ENCODE peak calls at places on chromosomes 13 and 19, in five cellular contexts. J is tibial artery; I is right lobe of liver; P is effector memory CD4-positive, alpha-beta T cell; U is left lung. M is an unnamed sample. For H3K4me1, the result is how much of the 10 kb centered on the place peaks cover.

GRCh38 chr13:26853272-26853818 is 92.8 kb upstream of the GPR12 start:
- DNase-seq in J (no peak), U (no peak), I (no peak), P (no peak), M (no peak)

GRCh38 chr19:13132471-13133166 is 14.6 kb downstream of the NACC1 start:
- DNase-seq in J (no peak), P (no peak), U (no peak), I (no peak), M (no peak)

GRCh38 chr13:99144306-99144705 is 56.3 kb upstream of the UBAC2 start:
- DNase-seq in P (no peak), U (no peak), I (no peak), J (no peak), M (no peak)

GRCh38 chr13:110915874-110916670 is 1.2 kb upstream of the ANKRD10 start:
- DNase-seq in U (no peak), J (no peak), I (no peak), P (no peak), M (no peak)

GRCh38 chr13:83449666-83450395 is 432.4 kb downstream of the SLITRK1 start:
- DNase-seq in U (no peak), I (no peak), J (no peak), P (no peak), M (no peak)

GRCh38 chr19:55578761-55579747 is 1.6 kb downstream of the ZNF579 start:
- DNase-seq in U (no peak), I (no peak), J (no peak), P (no peak), M (no peak)

GRCh38 chr13:93670858-93671257 is 444.3 kb downstream of the GPC6 start:
- DNase-seq in P (no peak), J (no peak), U (no peak), I (no peak), M (no peak)

GRCh38 chr13:31374682-31375081 is 174.9 kb downstream of the B3GLCT start:
- DNase-seq in P (no peak), I (no peak), U (no peak), J (no peak), M (no peak)

GRCh38 chr13:105969761-105970160 is 565.7 kb downstream of the EFNB2 start:
- DNase-seq in P (no peak), I (no peak), U (no peak), J (no peak), M (no peak)

GRCh38 chr19:16977306-16977705 is 49.3 kb downstream of the CPAMD8 start:
- DNase-seq in U (no peak), I (no peak), P (no peak), J (no peak), M (no peak)

GRCh38 chr13:109273326-109273751 is 513.0 kb downstream of the IRS2 start:
- DNase-seq in U (no peak), I (no peak), P (no peak), J (no peak), M (no peak)

GRCh38 chr13:97798171-97798821 is 155.2 kb upstream of the IPO5 start:
- DNase-seq in U (no peak), J (no peak), P (no peak), I (no peak), M (no peak)

GRCh38 chr13:50129065-50129922 is 114.0 kb downstream of the KCNRG start:
- DNase-seq in U (no peak), P (no peak), J (peak), I (no peak), M (no peak)

GRCh38 chr19:39554701-39555311 is 14.8 kb upstream of the EID2 start:
- DNase-seq in I (no peak), U (no peak), J (no peak), P (no peak), M (no peak)

GRCh38 chr13:98784666-98785065 is 32.2 kb upstream of the SLC15A1 start:
- DNase-seq in J (no peak), I (no peak), U (no peak), P (no peak), M (no peak)

GRCh38 chr13:102774596-102775375 is 1.2 kb upstream of the TEX30 start:
- DNase-seq in U (no peak), P (no peak), I (no peak), J (no peak), M (no peak)

GRCh38 chr19:39192846-39193245 is 3.9 kb upstream of the NCCRP1 start:
- DNase-seq in I (no peak), U (no peak), P (no peak), J (no peak), M (no peak)

GRCh38 chr13:97119899-97120745 is 102.0 kb upstream of the MBNL2 start:
- DNase-seq in I (no peak), P (no peak), U (no peak), J (no peak), M (no peak)

GRCh38 chr13:21546372-21546771 is 57.6 kb downstream of the MICU2 start:
- DNase-seq in P (no peak), I (no peak), U (no peak), J (no peak), M (no peak)

GRCh38 chr13:43058318-43058674 is 34.9 kb downstream of the DNAJC15 start:
- DNase-seq in J (no peak), I (no peak), P (no peak), U (no peak), M (no peak)

GRCh38 chr19:17319473-17320238 is 10.3 kb downstream of the DDA1 start:
- DNase-seq in I (no peak), J (no peak), U (no peak), P (no peak), M (no peak)

GRCh38 chr19:48737360-48737998 is 2.9 kb downstream of the RASIP1 start:
- DNase-seq in U (no peak), I (no peak), P (no peak), J (no peak), M (no peak)

GRCh38 chr19:34282611-34283519 is 28.5 kb downstream of the GARRE1 start:
- DNase-seq in J (no peak), P (no peak), I (no peak), U (no peak), M (no peak)

GRCh38 chr13:112958127-112958989 is 10.7 kb upstream of the MCF2L start:
- DNase-seq in P (no peak), I (peak), U (no peak), J (no peak), M (no peak)

GRCh38 chr19:30718014-30718413 is 345.8 kb downstream of the ZNF536 start:
- DNase-seq in U (no peak), J (no peak), I (no peak), P (no peak), M (no peak)

GRCh38 chr13:20939662-20940061 is 37.1 kb upstream of the XPO4 start:
- DNase-seq in P (no peak), J (no peak), U (no peak), I (no peak), M (no peak)

GRCh38 chr13:49580980-49581680 is 4.2 kb downstream of the RCBTB1 start:
- DNase-seq in I (no peak), U (no peak), J (no peak), P (no peak), M (no peak)

GRCh38 chr19:55289117-55289796 is 5.5 kb downstream of the BRSK1 start:
- DNase-seq in P (no peak), U (no peak), J (no peak), I (no peak), M (no peak)

GRCh38 chr19:7224205-7224833 is 69.9 kb downstream of the INSR start:
- DNase-seq in J (peak), U (no peak), I (peak), P (no peak), M (no peak)

GRCh38 chr13:26721251-26721939 is 39.2 kb downstream of the GPR12 start:
- DNase-seq in J (no peak), I (no peak), P (no peak), U (no peak), M (no peak)

GRCh38 chr13:79413521-79413920 is 7.5 kb upstream of the RBM26 start:
- DNase-seq in I (no peak), U (no peak), J (no peak), P (no peak), M (no peak)

GRCh38 chr13:84037937-84038464 is 155.7 kb upstream of the SLITRK1 start:
- DNase-seq in J (no peak), U (no peak), P (no peak), I (no peak), M (no peak)

GRCh38 chr19:19372656-19373416 is 32.6 kb upstream of the GATAD2A start:
- DNase-seq in J (peak), I (peak), P (no peak), U (peak), M (no peak)

GRCh38 chr19:42697884-42698283 is 42.4 kb downstream of the PSG3 start:
- DNase-seq in P (no peak), U (no peak), J (no peak), I (no peak), M (no peak)

GRCh38 chr19:42695811-42696503 is 44.3 kb downstream of the PSG3 start:
- DNase-seq in I (no peak), J (no peak), P (no peak), U (no peak), M (no peak)

GRCh38 chr19:42693760-42694350 is 46.4 kb downstream of the PSG3 start:
- DNase-seq in J (no peak), P (no peak), U (no peak), I (peak), M (no peak)
- H3K4me1 ChIP-seq in J (under half), P (under half), U (under half), I (under half), M (under half)

GRCh38 chr19:40805258-40805868 is 6.4 kb downstream of the EGLN2 start:
- DNase-seq in J (no peak), I (peak), P (peak), U (no peak), M (no peak)

GRCh38 chr19:40803170-40803856 is 4.3 kb downstream of the EGLN2 start:
- DNase-seq in P (no peak), I (no peak), U (no peak), J (no peak), M (no peak)

GRCh38 chr19:40806385-40807146 is 7.6 kb downstream of the EGLN2 start:
- DNase-seq in U (peak), J (peak), P (peak), I (peak), M (peak)

GRCh38 chr19:40803857-40804782 is 5.1 kb downstream of the EGLN2 start:
- DNase-seq in I (no peak), P (peak), U (peak), J (no peak), M (no peak)

DNA sequence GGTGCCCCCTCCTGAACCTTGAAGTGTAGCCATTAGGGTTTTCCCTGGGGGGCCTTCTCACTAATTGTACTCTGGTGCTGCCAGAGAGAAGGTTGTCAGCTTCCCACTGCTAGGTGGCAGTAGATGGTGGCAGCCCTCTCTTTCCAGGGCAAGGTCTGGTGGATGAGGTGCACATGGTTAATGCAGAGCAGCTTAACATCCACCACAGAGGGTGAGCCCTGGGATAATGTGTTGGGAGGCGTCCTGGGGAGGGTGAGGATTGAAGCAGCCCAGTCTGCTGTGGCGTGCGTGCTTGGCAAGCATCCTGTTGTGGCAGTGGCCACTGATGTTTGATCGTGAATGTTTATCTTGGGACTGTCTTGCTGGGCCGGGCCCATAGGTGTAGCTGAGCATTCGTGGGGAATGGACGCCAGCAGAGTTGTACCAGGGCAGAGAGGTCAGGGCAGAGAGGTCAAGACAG is 5.8 kb downstream of the EGLN2 start:
- DNase-seq in P (no peak), J (no peak), U (no peak), I (peak), M (no peak)
- H3K4me1 ChIP-seq in P (half or more), J (half or more), U (half or more), I (half or more), M (half or more)

DNA sequence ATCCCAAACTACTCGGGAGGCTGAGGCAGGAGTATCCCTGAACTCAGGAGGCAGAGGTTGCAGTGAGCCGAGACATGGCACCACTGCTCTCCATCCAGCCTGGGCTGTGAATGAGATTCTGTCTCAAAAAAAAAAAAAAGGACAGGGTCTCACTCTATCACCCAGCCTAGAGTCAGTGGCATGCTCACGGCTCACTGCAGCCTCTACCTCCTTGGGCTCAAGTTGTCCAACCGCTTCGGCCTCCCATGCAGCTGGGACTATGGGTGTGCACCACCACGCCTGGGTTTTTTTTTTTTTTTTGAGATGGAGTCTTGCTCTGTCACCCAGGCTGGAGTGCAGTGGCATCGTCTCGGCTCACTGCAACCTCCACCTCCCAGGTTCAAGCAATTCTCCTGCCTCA is 14.6 kb downstream of the MKNK2 start:
- DNase-seq in P (no peak), I (no peak), U (no peak), J (no peak), M (no peak)
- H3K4me1 ChIP-seq in P (under half), I (under half), U (half or more), J (under half), M (under half)

GRCh38 chr13:40656358-40656757 is 10.1 kb downstream of the FOXO1 start:
- DNase-seq in U (no peak), I (no peak), P (no peak), J (no peak), M (no peak)
- H3K4me1 ChIP-seq in U (under half), I (half or more), P (half or more), J (half or more), M (under half)

DNA sequence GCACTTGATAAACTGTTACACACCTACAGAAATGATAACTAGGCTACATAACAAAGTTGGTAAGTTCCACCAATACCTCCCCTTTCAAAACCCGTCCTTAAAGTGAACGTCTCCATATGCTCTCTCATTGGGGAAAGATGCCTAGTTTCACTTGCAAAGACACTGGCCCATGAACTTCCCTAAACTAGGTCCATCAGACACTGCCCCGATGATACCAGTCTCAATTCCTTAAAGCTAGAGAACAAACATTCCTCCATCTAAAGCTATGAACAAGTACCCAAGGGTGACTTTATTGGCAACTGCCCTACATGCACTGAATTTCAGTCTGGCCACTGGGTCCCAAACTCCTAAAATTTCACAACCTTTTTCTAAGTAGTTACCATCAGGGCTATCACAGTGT is 39.9 kb downstream of the FOXO1 start:
- DNase-seq in U (no peak), P (no peak), J (no peak), I (no peak), M (no peak)
- H3K4me1 ChIP-seq in U (under half), P (under half), J (half or more), I (half or more), M (under half)